ENCODE peak calls at places on chromosomes 6 and 20, in six cellular contexts. N is MM.1S, Y is heart right ventricle, E is spleen, Z is breast epithelium, C is IMR-90. T is an unnamed sample.

GRCh38 chr20:38298768-38299288 is 5.1 kb upstream of the BPI start:
- DNase-seq in E (peak; percentile 81), Z (peak; percentile 87), C (peak; percentile 48), Y (peak; percentile 75), N (no peak), T (no peak)

GRCh38 chr6:169292340-169293124 is 38.9 kb upstream of the THBS2 start:
- DNase-seq in E (no peak), C (peak; percentile 97), Y (no peak), Z (peak; percentile 37), N (no peak), T (no peak)

GRCh38 chr6:63634630-63635029 is 972 bp upstream of the PHF3 start:
- DNase-seq in N (no peak), E (no peak), Y (no peak), C (no peak), Z (no peak), T (no peak)

GRCh38 chr20:50189681-50190250 is 864 bp upstream of the CEBPB start:
- DNase-seq in Y (peak; percentile 57), N (peak; percentile 55), E (peak; percentile 91), Z (peak; percentile 53), C (no peak), T (peak; percentile 37)

GRCh38 chr20:49694450-49695071 is 19.1 kb downstream of the B4GALT5 start:
- DNase-seq in N (no peak), E (no peak), C (no peak), Y (no peak), Z (no peak), T (no peak)

GRCh38 chr6:137637161-137637560 is 143.0 kb upstream of the OLIG3 start:
- DNase-seq in C (peak; percentile 91), E (no peak), N (peak; percentile 85), Y (no peak), Z (peak; percentile 63), T (no peak)

GRCh38 chr6:11437824-11438459 is 99.6 kb upstream of the TMEM170B start:
- DNase-seq in Y (no peak), C (no peak), N (no peak), E (no peak), Z (no peak), T (no peak)

GRCh38 chr6:138239774-138240173 is 21.5 kb upstream of the PBOV1 start:
- DNase-seq in E (no peak), Z (no peak), Y (no peak), N (no peak), C (no peak), T (no peak)

GRCh38 chr6:150005761-150006651 is 19.3 kb downstream of the RAET1L start:
- DNase-seq in C (no peak), Y (no peak), E (peak; percentile 75), Z (no peak), N (no peak), T (no peak)

GRCh38 chr6:157222201-157222981 is 100.9 kb downstream of the TMEM242 start:
- DNase-seq in Z (no peak), C (no peak), E (peak; percentile 68), Y (no peak), N (no peak), T (no peak)

GRCh38 chr6:38432079-38432478 is 207.7 kb downstream of the BTBD9 start:
- DNase-seq in E (no peak), C (no peak), N (no peak), Z (no peak), Y (no peak), T (no peak)

GRCh38 chr6:134436950-134437349 is 119.0 kb upstream of the SGK1 start:
- DNase-seq in N (peak; percentile 37), C (peak; percentile 67), E (no peak), Z (no peak), Y (no peak), T (no peak)

GRCh38 chr6:168314948-168315347 is 4.6 kb downstream of the DACT2 start:
- DNase-seq in Y (no peak), N (no peak), E (no peak), Z (peak; percentile 81), C (no peak), T (no peak)

GRCh38 chr6:6699741-6700367 is 111.3 kb downstream of the LY86 start:
- DNase-seq in C (peak; percentile 91), Z (peak; percentile 62), E (no peak), N (no peak), Y (peak; percentile 52), T (no peak)

GRCh38 chr6:107083047-107083768 is 32.1 kb downstream of the BEND3 start:
- DNase-seq in Z (no peak), Y (no peak), N (no peak), C (no peak), E (no peak), T (no peak)

GRCh38 chr6:66675906-66676305 is 968.9 kb upstream of the EYS start:
- DNase-seq in Y (no peak), E (no peak), C (no peak), Z (no peak), N (no peak), T (no peak)

GRCh38 chr20:17860306-17861197 is 108.0 kb downstream of the SNX5 start:
- DNase-seq in C (no peak), Z (no peak), Y (no peak), N (no peak), E (peak; percentile 79), T (no peak)

GRCh38 chr6:56795852-56796532 is 153.3 kb upstream of the DST start:
- DNase-seq in N (no peak), E (no peak), C (peak; percentile 43), Z (no peak), Y (no peak), T (no peak)

GRCh38 chr6:3231213-3232016 is 4.0 kb upstream of the TUBB2B start:
- DNase-seq in E (no peak), Y (no peak), Z (peak; percentile 65), C (peak; percentile 74), N (no peak), T (no peak)

GRCh38 chr6:98986216-98986615 is 38.5 kb upstream of the FBXL4 start:
- DNase-seq in C (no peak), E (no peak), Z (no peak), N (no peak), Y (no peak), T (no peak)

DNA sequence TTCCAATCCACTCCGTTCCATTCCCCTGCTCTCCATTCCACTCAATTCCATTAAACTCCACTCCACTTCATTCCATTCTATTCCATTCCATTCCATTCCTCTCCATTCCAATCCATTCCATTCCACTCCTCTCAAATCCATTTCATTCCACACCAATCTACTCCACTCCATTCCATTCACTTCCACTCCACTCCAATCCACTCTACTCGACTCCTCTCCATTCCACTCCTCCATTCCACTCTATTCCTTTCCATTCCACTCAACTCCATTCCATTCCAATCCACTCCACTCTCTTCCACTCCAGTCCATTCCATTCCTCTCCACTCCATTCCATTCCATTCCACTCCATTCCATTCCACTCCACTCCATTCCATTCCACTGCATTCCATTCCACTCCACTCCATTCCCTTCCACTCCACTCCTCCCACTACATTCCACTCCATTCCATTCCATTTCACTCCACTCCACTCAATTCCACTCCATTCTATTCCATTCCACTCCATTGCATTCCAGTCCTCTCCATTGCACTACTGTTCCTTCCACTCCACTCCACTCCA is 22.6 kb upstream of the DEFB125 start:
- DNase-seq in E (no peak), C (no peak), N (no peak), Y (no peak), Z (no peak), T (no peak)
- H3K9me3 ChIP-seq in E (peaks cover 16% of the 10 kb centered on the region), C (peaks cover 17% of the 10 kb centered on the region), N (no peaks in the 10 kb centered on the region), Y (peaks cover 19% of the 10 kb centered on the region), Z (no peaks in the 10 kb centered on the region), T (peaks cover 2% of the 10 kb centered on the region)

GRCh38 chr6:84766796-84767590 is 2.6 kb upstream of the TBX18 start:
- DNase-seq in C (no peak), Y (no peak), N (no peak), E (peak; percentile 63), Z (no peak), T (no peak)

GRCh38 chr6:84768442-84769174 is 4.2 kb upstream of the TBX18 start:
- DNase-seq in E (no peak), Y (no peak), Z (no peak), N (no peak), C (no peak), T (no peak)

GRCh38 chr6:84770521-84770920 is 6.1 kb upstream of the TBX18 start:
- DNase-seq in Z (no peak), N (no peak), Y (no peak), E (no peak), C (no peak), T (no peak)

GRCh38 chr6:84767591-84768201 is 3.3 kb upstream of the TBX18 start:
- DNase-seq in N (no peak), E (no peak), Y (no peak), C (no peak), Z (no peak), T (no peak)

DNA sequence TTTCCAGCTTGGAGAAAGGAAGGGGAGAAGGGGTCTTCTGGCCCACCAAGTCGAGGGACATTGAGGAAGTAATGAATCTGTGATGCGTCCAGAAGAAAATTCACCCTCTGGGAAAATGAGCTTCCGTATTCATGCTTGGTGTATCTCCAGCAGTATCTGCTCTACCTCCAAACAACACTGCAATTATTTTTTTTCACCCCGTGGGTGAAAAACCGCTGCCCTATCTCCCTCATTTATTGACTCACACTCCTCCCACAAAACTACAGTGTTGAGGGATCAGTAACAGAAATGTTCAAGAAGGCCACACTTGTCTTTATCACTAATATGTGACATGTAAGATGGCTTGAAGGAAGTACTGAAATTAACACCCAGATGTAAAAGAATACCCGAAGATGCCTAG is 4.8 kb upstream of the TBX18 start:
- DNase-seq in E (no peak), N (no peak), Z (no peak), C (no peak), Y (no peak), T (no peak)
- H3K9me3 ChIP-seq in E (no peaks in the 10 kb centered on the region), N (no peaks in the 10 kb centered on the region), Z (no peaks in the 10 kb centered on the region), C (peaks cover 9% of the 10 kb centered on the region), Y (no peaks in the 10 kb centered on the region), T (no peaks in the 10 kb centered on the region)

DNA sequence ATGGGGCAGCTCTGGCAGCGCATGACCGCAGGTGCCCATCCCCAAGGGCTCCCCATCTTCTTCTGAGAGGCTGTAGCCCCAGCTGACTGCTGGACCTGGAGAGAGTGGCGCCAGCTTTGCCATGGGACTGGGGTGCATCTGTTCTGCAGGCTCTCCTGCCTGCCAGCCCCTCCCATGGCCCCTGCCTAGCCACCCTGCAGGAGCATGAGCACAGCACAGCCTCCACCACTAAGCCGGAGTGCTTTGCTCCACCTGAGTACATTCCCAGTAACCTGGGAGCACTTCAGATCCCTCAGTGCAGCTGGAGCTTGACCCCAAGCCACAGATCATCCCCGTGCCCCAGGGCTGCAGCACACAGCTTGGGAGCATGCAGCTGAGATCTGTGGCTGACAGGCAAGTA is 16.0 kb downstream of the DEFB125 start:
- DNase-seq in Y (no peak), E (no peak), N (no peak), Z (no peak), C (no peak), T (no peak)
- H3K9me3 ChIP-seq in Y (no peaks in the 10 kb centered on the region), E (no peaks in the 10 kb centered on the region), N (no peaks in the 10 kb centered on the region), Z (no peaks in the 10 kb centered on the region), C (no peaks in the 10 kb centered on the region), T (no peaks in the 10 kb centered on the region)

DNA sequence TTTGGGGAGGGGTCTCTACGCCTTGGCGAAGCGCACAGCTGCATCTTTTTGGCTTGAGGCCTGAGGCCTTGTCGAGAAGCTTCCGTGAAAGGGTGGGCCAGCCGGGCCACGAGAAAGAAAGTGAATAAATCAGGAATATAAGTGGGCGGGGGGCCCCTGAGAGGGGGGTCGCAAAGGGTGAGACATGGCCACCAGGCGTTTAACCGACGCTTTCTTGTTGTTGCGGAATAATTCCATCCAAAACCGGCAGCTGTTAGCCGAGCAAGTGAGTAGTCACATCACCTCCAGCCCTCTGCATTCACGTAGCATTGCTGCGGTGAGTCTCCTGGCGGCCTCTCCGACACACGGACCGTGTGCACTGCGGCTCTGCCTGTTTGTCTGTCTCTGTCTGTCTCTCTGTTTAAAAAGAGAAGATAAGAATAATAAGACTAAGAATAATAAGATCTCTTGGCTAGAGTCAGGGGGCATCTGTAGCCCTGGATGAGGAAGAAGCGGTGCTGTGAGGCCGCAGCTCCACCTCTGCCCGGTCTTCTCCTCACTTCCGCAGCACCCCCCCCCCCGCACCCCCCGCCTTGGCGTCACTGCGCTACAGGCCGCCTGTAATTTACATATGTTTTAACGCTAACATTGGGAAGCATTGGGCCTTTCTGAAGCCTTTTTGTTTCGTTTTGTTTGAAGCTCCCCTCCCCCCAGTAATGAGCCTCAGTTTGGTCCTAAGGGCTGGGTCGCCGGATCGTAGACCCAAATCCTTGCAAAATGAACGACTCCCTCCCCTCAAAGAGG is 931 bp downstream of the STX16 start:
- DNase-seq in N (peak; percentile 84), C (peak; percentile 73), Z (peak; percentile 17), E (peak; percentile 89), Y (peak; percentile 40), T (peak; percentile 55)
- H3K9me3 ChIP-seq in N (no peaks in the 10 kb centered on the region), C (no peaks in the 10 kb centered on the region), Z (no peaks in the 10 kb centered on the region), E (no peaks in the 10 kb centered on the region), Y (no peaks in the 10 kb centered on the region), T (no peaks in the 10 kb centered on the region)